ENCODE peak calls at places on chromosomes 16 and 17, in four cellular contexts. One of them, this sample, is unnamed.

GRCh38 chr16:1610841-1611653 is 825 bp downstream of the IFT140 start:
- DNase-seq in T-helper 2 cell: peak; percentile 39
- DNase-seq in nucleus accumbens: no peak
- DNase-seq in activated CD4-positive, alpha-beta T cell treated with anti-CD3 and anti-CD28 coated beads for 1 hour: no peak
- DNase-seq in this sample: peak; percentile 13

GRCh38 chr16:85648782-85649181 is 35.7 kb downstream of the GSE1 start:
- DNase-seq in activated CD4-positive, alpha-beta T cell treated with anti-CD3 and anti-CD28 coated beads for 1 hour: no peak
- DNase-seq in T-helper 2 cell: no peak
- DNase-seq in nucleus accumbens: no peak
- DNase-seq in this sample: no peak

GRCh38 chr17:67390646-67391480 is 13.8 kb downstream of the PITPNC1 start:
- DNase-seq in nucleus accumbens: no peak
- DNase-seq in activated CD4-positive, alpha-beta T cell treated with anti-CD3 and anti-CD28 coated beads for 1 hour: peak; percentile 32
- DNase-seq in T-helper 2 cell: peak; percentile 85
- DNase-seq in this sample: peak; percentile 6

GRCh38 chr17:19876524-19877161 is 8.9 kb upstream of the ULK2 start:
- DNase-seq in nucleus accumbens: no peak
- DNase-seq in activated CD4-positive, alpha-beta T cell treated with anti-CD3 and anti-CD28 coated beads for 1 hour: peak; percentile 13
- DNase-seq in T-helper 2 cell: peak; percentile 87
- DNase-seq in this sample: no peak

GRCh38 chr17:75634754-75635609 is 1.7 kb downstream of the SMIM5 start:
- DNase-seq in T-helper 2 cell: no peak
- DNase-seq in nucleus accumbens: peak; percentile 62
- DNase-seq in activated CD4-positive, alpha-beta T cell treated with anti-CD3 and anti-CD28 coated beads for 1 hour: no peak
- DNase-seq in this sample: no peak

GRCh38 chr17:8345052-8345690 is 5.5 kb downstream of the ODF4 start:
- DNase-seq in activated CD4-positive, alpha-beta T cell treated with anti-CD3 and anti-CD28 coated beads for 1 hour: no peak
- DNase-seq in nucleus accumbens: no peak
- DNase-seq in T-helper 2 cell: peak; percentile 11
- DNase-seq in this sample: no peak

GRCh38 chr17:41632482-41633105 is 8.2 kb upstream of the KRT17 start:
- DNase-seq in T-helper 2 cell: no peak
- DNase-seq in nucleus accumbens: no peak
- DNase-seq in activated CD4-positive, alpha-beta T cell treated with anti-CD3 and anti-CD28 coated beads for 1 hour: no peak
- DNase-seq in this sample: no peak

GRCh38 chr17:42920922-42921321 is 20.3 kb downstream of the G6PC1 start:
- DNase-seq in T-helper 2 cell: peak; percentile 27
- DNase-seq in activated CD4-positive, alpha-beta T cell treated with anti-CD3 and anti-CD28 coated beads for 1 hour: no peak
- DNase-seq in nucleus accumbens: no peak
- DNase-seq in this sample: peak; percentile 78

This sample was measured in COR-L47.